ENCODE peak calls at places on chromosomes 12 and 14, in eight cellular contexts. C is HepG2, Y is ovary, T is A549, R is endothelial cell of umbilical vein, I is suprapubic skin, V is breast epithelium, A is uterus. G is an unnamed sample.

GRCh38 chr12:3641428-3641883 is 111.5 kb downstream of the CRACR2A start:
- DNase-seq in V (no peak), R (peak; percentile 79), T (no peak), A (no peak), Y (no peak), C (no peak), I (no peak), G (no peak)

GRCh38 chr14:24283796-24284460 is 12.5 kb upstream of the RABGGTA start:
- DNase-seq in T (no peak), I (no peak), A (no peak), R (no peak), Y (no peak), C (no peak), V (no peak), G (no peak)

GRCh38 chr12:52082668-52082987 is 3.1 kb downstream of the SMIM41 start:
- DNase-seq in A (no peak), I (no peak), Y (no peak), V (no peak), C (no peak), T (no peak), R (no peak), G (no peak)

GRCh38 chr12:117901631-117902030 is 67.2 kb downstream of the KSR2 start:
- DNase-seq in A (no peak), V (no peak), I (no peak), Y (no peak), C (no peak), R (no peak), T (no peak), G (no peak)

GRCh38 chr14:50242566-50243288 is 11.3 kb upstream of the SOS2 start:
- DNase-seq in I (no peak), R (no peak), V (no peak), A (no peak), T (no peak), Y (no peak), C (no peak), G (no peak)

GRCh38 chr12:6278439-6279255 is 31.8 kb upstream of the PLEKHG6 start:
- DNase-seq in R (peak; percentile 83), Y (peak; percentile 93), V (peak; percentile 81), T (peak; percentile 71), C (peak; percentile 69), I (peak; percentile 91), A (peak; percentile 83), G (peak; percentile 97)

GRCh38 chr12:75759842-75760260 is 248.4 kb upstream of the KRR1 start:
- DNase-seq in A (no peak), T (no peak), C (no peak), R (peak; percentile 12), I (no peak), Y (no peak), V (no peak), G (no peak)

GRCh38 chr14:87992720-87993484 is at the start of gene GALC:
- DNase-seq in Y (peak; percentile 95), I (peak; percentile 96), R (peak; percentile 94), A (peak; percentile 94), C (no peak), V (peak; percentile 92), T (peak; percentile 73), G (peak; percentile 99)

GRCh38 chr14:102280376-102280962 is 24.5 kb downstream of the MOK start:
- DNase-seq in R (no peak), Y (no peak), V (no peak), T (peak; percentile 68), I (no peak), A (no peak), C (no peak), G (peak; percentile 15)

GRCh38 chr12:62772556-62772955 is 162.4 kb downstream of the PPM1H start:
- DNase-seq in T (no peak), Y (no peak), V (no peak), A (no peak), R (no peak), I (no peak), C (no peak), G (no peak)

GRCh38 chr14:66422019-66422946 is 63.9 kb upstream of the CCDC196 start:
- DNase-seq in Y (no peak), T (no peak), I (no peak), R (no peak), A (no peak), V (no peak), C (no peak), G (no peak)

GRCh38 chr14:51448831-51449665 is 202.7 kb upstream of the FRMD6 start:
- DNase-seq in R (peak; percentile 66), Y (no peak), I (no peak), T (no peak), A (no peak), C (no peak), V (no peak), G (no peak)

GRCh38 chr12:118287728-118288127 is 85.0 kb downstream of the TAOK3 start:
- DNase-seq in A (no peak), C (no peak), Y (no peak), I (no peak), R (no peak), T (no peak), V (no peak), G (no peak)

GRCh38 chr12:63068857-63069442 is 82.1 kb downstream of the AVPR1A start:
- DNase-seq in Y (no peak), T (peak; percentile 14), A (peak; percentile 16), C (peak; percentile 33), V (no peak), R (peak; percentile 80), I (no peak), G (no peak)

GRCh38 chr14:99603471-99603933 is 505 bp downstream of the CCDC85C start:
- DNase-seq in Y (peak; percentile 65), V (no peak), C (no peak), A (no peak), R (peak; percentile 57), I (no peak), T (no peak), G (no peak)

GRCh38 chr14:99602788-99603415 is 1.1 kb downstream of the CCDC85C start:
- DNase-seq in A (no peak), T (no peak), I (no peak), V (no peak), Y (peak; percentile 49), C (no peak), R (no peak), G (no peak)

GRCh38 chr14:99604766-99605298 is 825 bp upstream of the CCDC85C start:
- DNase-seq in V (no peak), R (peak; percentile 52), I (no peak), Y (no peak), C (no peak), A (no peak), T (peak; percentile 56), G (no peak)

GRCh38 chr14:99605299-99605961 is 1.4 kb upstream of the CCDC85C start:
- DNase-seq in C (peak; percentile 28), V (peak; percentile 50), Y (peak; percentile 71), I (peak; percentile 78), T (peak; percentile 64), A (peak; percentile 67), R (peak; percentile 63), G (peak; percentile 36)

DNA sequence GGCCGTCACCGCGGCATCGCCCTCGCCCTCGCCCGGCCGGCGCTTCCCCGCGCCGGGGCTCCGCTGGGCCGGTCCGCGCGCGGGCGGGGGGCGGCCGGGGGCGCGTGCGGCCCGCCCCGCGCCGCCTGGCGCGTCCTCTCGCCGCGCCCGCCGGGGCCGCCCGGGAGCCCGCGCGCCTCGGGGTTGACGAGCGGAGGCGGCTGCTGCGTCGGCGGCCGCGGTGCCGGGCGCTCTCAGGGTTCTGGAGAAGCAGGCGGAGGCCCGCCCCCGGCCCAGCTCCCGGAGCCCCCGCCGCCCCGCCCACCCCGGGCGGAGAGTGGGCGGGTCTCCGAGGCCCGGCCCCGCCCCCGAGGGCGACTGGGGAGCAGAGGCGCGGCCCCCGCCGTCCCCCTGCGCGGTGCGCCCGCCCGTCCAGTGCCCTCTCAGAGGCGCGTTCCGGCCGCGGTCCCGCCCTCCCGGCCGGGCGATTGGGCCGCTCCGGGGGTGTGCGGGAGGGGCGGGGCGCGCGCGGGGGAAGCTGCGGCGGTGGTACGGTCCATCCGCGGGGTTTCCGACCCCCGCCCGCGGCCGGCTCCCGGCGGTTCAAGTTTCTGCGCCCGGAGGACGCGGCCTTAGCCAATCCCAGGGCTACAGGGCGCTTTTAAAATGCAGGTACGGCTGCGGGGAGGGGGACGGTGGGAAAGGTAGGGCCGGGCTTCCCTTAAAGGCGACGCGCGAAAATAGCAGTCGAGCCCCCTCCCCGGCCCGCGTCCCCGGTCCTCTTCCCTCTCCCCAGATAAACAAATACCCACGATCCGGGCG is at the start of gene CCDC85C:
- DNase-seq in T (peak; percentile 91), Y (peak; percentile 98), C (peak; percentile 81), I (peak; percentile 91), V (peak; percentile 95), A (peak; percentile 92), R (peak; percentile 92), G (peak; percentile 98)
- TF ChIP-seq POLR2A in T (peak; percentile 37), Y (no peak), C (no peak), I (no peak), V (peak; percentile 12), A (peak; percentile 60), R (peak; percentile 48), G (no peak)

DNA sequence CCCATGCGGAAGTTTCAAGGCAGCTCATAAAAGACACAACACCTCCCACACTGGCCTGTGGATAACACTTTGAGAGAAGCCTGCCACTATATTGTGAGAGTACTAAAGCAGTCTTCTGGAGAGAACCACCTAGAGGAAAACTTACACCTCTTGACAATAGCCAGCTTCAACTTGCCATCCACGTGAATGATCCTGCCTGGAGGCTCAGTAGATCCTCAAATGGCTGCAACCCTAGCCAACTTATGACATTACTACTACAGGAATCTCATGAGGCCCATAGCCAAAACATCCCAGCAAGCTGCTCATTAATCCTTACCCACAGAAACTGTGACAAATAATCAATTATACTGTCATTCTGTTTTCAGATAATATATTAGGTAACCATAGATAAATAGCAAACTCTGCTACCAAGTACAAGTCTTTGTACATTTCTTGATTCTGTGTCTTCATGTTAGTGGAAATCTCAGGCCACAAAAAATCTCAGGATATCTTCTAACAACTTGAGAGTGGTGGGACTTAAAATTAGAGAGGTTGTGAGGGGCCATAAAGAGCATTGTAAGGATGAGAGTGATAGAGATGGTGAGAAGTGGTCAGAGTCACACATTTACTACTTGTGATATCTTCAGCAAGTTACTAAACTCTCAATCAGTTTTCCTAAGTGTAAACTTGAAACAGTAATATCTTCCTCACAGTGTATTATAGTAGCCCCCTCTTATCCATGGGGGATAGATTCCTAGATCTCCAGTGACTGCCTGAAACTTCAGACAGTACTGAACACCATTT is 368.0 kb downstream of the C12orf50 start:
- DNase-seq in C (no peak), V (peak; percentile 24), Y (no peak), R (no peak), T (no peak), I (no peak), A (no peak), G (no peak)
- H3K4me3 ChIP-seq in C (no peak overlapping the region), V (peak overlapping the region; percentile 27), Y (peak overlapping the region; percentile 29), R (no peak overlapping the region), T (peak overlapping the region; percentile 42), I (no peak overlapping the region), A (no peak overlapping the region), G (no peak overlapping the region)

GRCh38 chr12:89353823-89354629 is 1.7 kb upstream of the DUSP6 start:
- DNase-seq in V (peak; percentile 80), C (peak; percentile 85), T (peak; percentile 75), R (peak; percentile 66), Y (peak; percentile 71), I (peak; percentile 88), A (peak; percentile 65), G (peak; percentile 95)
- TF ChIP-seq POLR2A in V (no peak), C (peak; percentile 61), T (peak; percentile 28), R (peak; percentile 58), Y (no peak), I (no peak), A (no peak), G (peak; percentile 37)

DNA sequence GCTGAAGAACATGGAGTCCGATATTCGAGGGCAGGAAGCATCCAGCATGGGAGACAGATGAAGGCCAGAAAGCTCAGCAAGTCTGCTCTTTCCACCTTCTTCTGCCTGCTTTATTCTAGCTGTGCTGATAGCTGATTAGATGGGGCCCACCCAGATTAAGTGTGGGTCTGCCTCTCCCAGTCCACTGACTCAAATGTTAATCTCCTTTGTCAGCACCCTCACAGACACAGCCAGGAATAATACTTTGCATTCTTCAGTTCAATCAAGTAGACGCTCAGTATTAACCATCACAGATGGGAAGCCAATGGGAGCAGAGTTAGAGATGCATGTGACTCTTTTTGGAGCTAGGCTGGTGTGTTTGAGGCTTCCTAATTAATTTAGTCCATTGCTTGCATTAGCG is 17.0 kb downstream of the C12orf75 start:
- DNase-seq in A (no peak), C (no peak), I (no peak), R (no peak), T (no peak), V (no peak), Y (no peak), G (no peak)
- H3K4me3 ChIP-seq in A (no peak overlapping the region), C (no peak overlapping the region), I (no peak overlapping the region), R (no peak overlapping the region), T (no peak overlapping the region), V (no peak overlapping the region), Y (no peak overlapping the region), G (no peak overlapping the region)